ENCODE peak calls at places on chromosomes 1 and 21, in four cellular contexts. N, F, U and V are unnamed samples.

GRCh38 chr1:205610036-205610435 is 21.8 kb downstream of the ELK4 start:
- DNase-seq in N (no peak), F (no peak), U (peak), V (no peak)

GRCh38 chr1:94805912-94806311 is 14.2 kb upstream of the SLC44A3 start:
- DNase-seq in N (no peak), F (peak), U (peak), V (no peak)

GRCh38 chr1:77539510-77540142 is 142.8 kb downstream of the ZZZ3 start:
- DNase-seq in N (no peak), F (no peak), U (peak), V (peak)

GRCh38 chr1:198088360-198089071 is 68.3 kb upstream of the NEK7 start:
- DNase-seq in N (no peak), F (peak), U (peak), V (no peak)

GRCh38 chr1:98662354-98662665 is 789 bp downstream of the SNX7 start:
- DNase-seq in N (no peak), F (no peak), U (peak), V (no peak)

GRCh38 chr1:214604543-214604942 is 1.5 kb downstream of the CENPF start:
- DNase-seq in N (no peak), F (no peak), U (no peak), V (no peak)

GRCh38 chr1:241772932-241773500 is 75.0 kb upstream of the EXO1 start:
- DNase-seq in N (no peak), F (no peak), U (no peak), V (no peak)

GRCh38 chr1:73782901-73783300 is 415.1 kb downstream of the LRRIQ3 start:
- DNase-seq in N (no peak), F (peak), U (no peak), V (no peak)

GRCh38 chr1:204677864-204678263 is 7.7 kb downstream of the LRRN2 start:
- DNase-seq in N (no peak), F (no peak), U (no peak), V (no peak)

GRCh38 chr1:57897581-57897980 is 473.7 kb upstream of the DAB1 start:
- DNase-seq in N (no peak), F (no peak), U (no peak), V (no peak)

GRCh38 chr1:43634729-43635128 is 15.2 kb upstream of the KDM4A start:
- DNase-seq in N (no peak), F (no peak), U (no peak), V (no peak)

GRCh38 chr1:65425697-65426096 is 5.2 kb downstream of the LEPR start:
- DNase-seq in N (no peak), F (peak), U (peak), V (no peak)

GRCh38 chr1:200805719-200806118 is 67.0 kb downstream of the CAMSAP2 start:
- DNase-seq in N (no peak), F (no peak), U (no peak), V (no peak)

GRCh38 chr1:154624756-154625643 is 17.0 kb upstream of the ADAR start:
- DNase-seq in N (no peak), F (no peak), U (peak), V (peak)

GRCh38 chr1:165463978-165464377 is 19.1 kb upstream of the RXRG start:
- DNase-seq in N (no peak), F (no peak), U (no peak), V (no peak)

GRCh38 chr1:234716907-234717375 is 107.0 kb upstream of the IRF2BP2 start:
- DNase-seq in N (no peak), F (no peak), U (no peak), V (no peak)

GRCh38 chr1:201221201-201221846 is 30.7 kb downstream of the IGFN1 start:
- DNase-seq in N (no peak), F (no peak), U (no peak), V (no peak)

GRCh38 chr1:232372431-232373225 is 257.3 kb downstream of the SIPA1L2 start:
- DNase-seq in N (no peak), F (no peak), U (no peak), V (no peak)

GRCh38 chr21:38438476-38438893 is 59.8 kb downstream of the ERG start:
- DNase-seq in N (no peak), F (no peak), U (peak), V (peak)

GRCh38 chr1:156360534-156360933 is 8.5 kb upstream of the RHBG start:
- DNase-seq in N (no peak), F (no peak), U (no peak), V (no peak)

GRCh38 chr1:156356262-156356874 is 12.6 kb upstream of the RHBG start:
- DNase-seq in N (no peak), F (no peak), U (no peak), V (no peak)

GRCh38 chr1:156357977-156358376 is 11.0 kb upstream of the RHBG start:
- DNase-seq in N (no peak), F (no peak), U (no peak), V (no peak)

GRCh38 chr1:156356875-156357534 is 12.0 kb upstream of the RHBG start:
- DNase-seq in N (peak), F (peak), U (no peak), V (no peak)

GRCh38 chr1:156359973-156360372 is 9.0 kb upstream of the RHBG start:
- DNase-seq in N (no peak), F (peak), U (no peak), V (no peak)
- TF ChIP-seq CTCF in N (no peak), F (peak), U (peak), V (peak)

GRCh38 chr1:158112994-158113758 is 67.5 kb upstream of the CD1D start:
- DNase-seq in N (no peak), F (peak), U (no peak), V (no peak)
- H3K4me3 ChIP-seq in N (peak), F (peak), U (peak), V (peak)

DNA sequence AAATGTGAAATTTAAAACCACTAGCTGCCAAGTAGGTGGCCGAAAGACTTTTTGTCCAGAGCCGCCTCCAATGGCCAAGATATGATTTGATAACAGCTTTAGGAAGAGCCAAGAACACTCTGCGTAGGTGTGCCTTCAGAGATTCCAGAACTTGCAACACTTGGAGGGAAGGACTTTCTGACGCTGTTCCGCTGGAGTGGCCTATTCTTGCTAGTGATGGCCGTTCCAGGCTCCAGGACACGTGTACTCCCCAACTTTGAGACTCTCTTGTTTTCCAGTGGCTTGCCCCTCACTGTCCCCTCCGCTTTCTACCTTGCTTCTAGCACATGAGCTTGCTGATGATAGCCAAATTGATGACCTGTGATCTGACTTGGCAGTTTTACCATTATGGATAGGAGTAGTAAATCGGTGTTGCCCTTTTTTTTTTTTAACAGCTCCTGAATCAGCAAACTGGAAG is 992 bp downstream of the PRDX6 start:
- DNase-seq in N (peak), F (peak), U (no peak), V (peak)
- TF ChIP-seq CTCF in N (no peak), F (no peak), U (no peak), V (no peak)

GRCh38 chr1:91757760-91758545 is 128.0 kb downstream of the TGFBR3 start:
- DNase-seq in N (no peak), F (no peak), U (no peak), V (peak)
- H3K4me3 ChIP-seq in N (no peak), F (no peak), U (no peak), V (no peak)

GRCh38 chr1:228493141-228494043 is 6.2 kb downstream of the RNF187 start:
- DNase-seq in N (no peak), F (no peak), U (no peak), V (no peak)
- TF ChIP-seq CTCF in N (no peak), F (no peak), U (no peak), V (no peak)

GRCh38 chr1:1306070-1306660 is 1.6 kb downstream of the ACAP3 start:
- DNase-seq in N (no peak), F (no peak), U (no peak), V (no peak)

GRCh38 chr1:1304331-1305299 is 3.1 kb downstream of the ACAP3 start:
- DNase-seq in N (peak), F (peak), U (peak), V (peak)

GRCh38 chr1:1306661-1307260 is 969 bp downstream of the ACAP3 start:
- DNase-seq in N (no peak), F (peak), U (no peak), V (no peak)

GRCh38 chr1:1303736-1304135 is 4.0 kb downstream of the ACAP3 start:
- DNase-seq in N (no peak), F (no peak), U (no peak), V (no peak)

GRCh38 chr1:1305300-1306069 is 2.2 kb downstream of the ACAP3 start:
- DNase-seq in N (peak), F (peak), U (peak), V (peak)
- H3K4me3 ChIP-seq in N (peak), F (peak), U (peak), V (peak)

DNA sequence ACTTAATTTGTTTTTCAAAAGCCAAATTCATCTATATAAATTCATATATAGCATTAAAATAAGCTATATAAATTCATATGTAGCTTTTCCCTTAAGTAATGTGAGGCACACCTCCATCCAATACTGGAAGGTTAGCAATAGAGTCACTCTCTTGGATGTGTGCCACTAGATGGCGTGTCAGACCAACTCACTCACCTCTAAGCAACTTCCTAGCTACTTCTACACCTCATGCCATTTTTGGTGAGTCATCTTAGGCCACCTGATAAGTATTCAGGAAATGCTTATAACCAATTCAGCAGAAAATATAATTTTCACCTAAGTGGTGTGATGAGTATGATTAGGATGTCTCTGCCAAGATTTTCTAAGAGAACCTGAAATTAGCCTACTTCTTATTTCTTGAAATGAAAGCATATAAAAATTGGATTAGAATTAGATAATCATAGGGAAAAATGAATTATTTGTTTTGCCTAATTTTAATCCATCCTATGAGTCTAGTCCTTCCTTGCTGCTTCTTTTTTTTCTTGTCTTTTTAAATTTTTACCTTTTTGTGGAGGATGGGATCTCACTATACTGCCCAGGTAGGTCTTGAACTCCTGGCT is 34.4 kb upstream of the TADA1 start:
- DNase-seq in N (peak), F (peak), U (peak), V (peak)
- TF ChIP-seq CTCF in N (peak), F (peak), U (peak), V (peak)

DNA sequence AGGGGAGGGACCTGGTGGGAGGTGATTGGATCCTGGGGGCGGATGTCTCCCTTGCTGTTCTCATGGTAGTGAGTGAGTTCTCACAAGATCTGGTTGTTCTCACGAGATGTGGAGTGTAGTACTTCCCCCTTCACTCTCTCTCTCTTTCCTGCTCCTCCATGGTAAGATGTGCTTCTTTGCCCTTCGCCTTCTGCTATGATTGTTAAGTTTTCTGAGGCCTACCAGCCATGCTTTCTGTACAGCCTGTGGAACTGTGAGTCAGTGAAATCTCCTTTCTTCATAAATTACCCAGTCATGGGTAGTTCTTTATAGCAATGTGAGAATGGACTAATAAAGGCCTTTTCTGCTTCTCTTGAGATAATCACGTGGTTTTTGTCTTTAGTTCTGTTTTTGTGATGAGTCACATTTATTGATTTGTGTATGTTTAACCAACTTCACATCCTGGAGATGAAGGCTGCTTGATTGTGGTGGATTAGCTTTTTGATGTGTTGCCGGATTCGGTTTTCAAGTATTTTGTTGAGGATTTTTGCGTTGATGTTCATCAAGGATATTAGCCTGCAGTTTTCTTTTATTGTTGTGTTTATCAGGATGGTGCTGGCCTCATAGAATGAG is 45.5 kb downstream of the RABGAP1L start:
- DNase-seq in N (no peak), F (no peak), U (no peak), V (no peak)
- H3K4me3 ChIP-seq in N (no peak), F (no peak), U (no peak), V (no peak)

GRCh38 chr1:221993444-221993948 is 251.6 kb upstream of the DUSP10 start:
- DNase-seq in N (no peak), F (no peak), U (no peak), V (no peak)
- TF ChIP-seq CTCF in N (no peak), F (no peak), U (no peak), V (no peak)

GRCh38 chr1:180800945-180801344 is 111.8 kb upstream of the KIAA1614 start:
- DNase-seq in N (no peak), F (no peak), U (no peak), V (no peak)

GRCh38 chr1:180805316-180805715 is 107.4 kb upstream of the KIAA1614 start:
- DNase-seq in N (no peak), F (no peak), U (no peak), V (no peak)

GRCh38 chr1:180796897-180797296 is 115.8 kb upstream of the KIAA1614 start:
- DNase-seq in N (no peak), F (no peak), U (no peak), V (no peak)

DNA sequence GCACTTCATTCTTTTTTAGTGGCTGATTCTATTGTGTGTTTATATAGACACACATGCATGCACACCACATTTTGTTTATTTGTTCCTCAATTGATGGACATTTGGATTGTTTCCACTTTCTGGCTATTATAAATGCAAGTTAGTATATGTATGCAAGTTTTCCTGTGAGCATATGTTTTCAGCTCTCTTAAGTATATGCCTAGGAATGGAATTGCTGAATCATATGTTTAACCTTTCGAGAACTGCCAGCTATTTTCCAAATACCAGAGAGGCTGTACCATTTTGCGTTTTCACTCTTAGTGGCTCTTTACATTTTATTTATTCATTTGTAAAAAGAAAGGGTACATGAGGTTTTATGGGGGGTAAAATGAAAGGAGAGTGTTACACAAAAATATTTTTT is 109.8 kb upstream of the KIAA1614 start:
- DNase-seq in N (no peak), F (no peak), U (no peak), V (no peak)
- H3K4me3 ChIP-seq in N (no peak), F (no peak), U (no peak), V (no peak)